ENCODE peak calls at places on chromosomes 12 and 14, in six cellular contexts. B is PC-3, J is GM23338, P is cardiac fibroblast, E is AG09319, C is fibroblast of the conjunctiva. Z is an unnamed sample.

GRCh38 chr14:72617391-72618011 is 276.4 kb downstream of the DPF3 start:
- DNase-seq in C (peak), P (no peak), J (peak), E (peak), B (no peak), Z (no peak)

GRCh38 chr12:79203103-79203502 is 338.5 kb downstream of the SYT1 start:
- DNase-seq in E (no peak), C (no peak), J (no peak), B (no peak), P (no peak), Z (no peak)

GRCh38 chr12:107760207-107760816 is 625 bp downstream of the PRDM4 start:
- DNase-seq in J (peak), P (peak), E (no peak), B (peak), C (no peak), Z (peak)

GRCh38 chr14:99229654-99230215 is 42.3 kb downstream of the BCL11B start:
- DNase-seq in J (no peak), B (no peak), P (no peak), E (no peak), C (no peak), Z (no peak)

GRCh38 chr12:46516933-46517578 is 144.5 kb upstream of the SLC38A2 start:
- DNase-seq in J (no peak), P (no peak), B (no peak), E (no peak), C (no peak), Z (no peak)

GRCh38 chr12:63400746-63401145 is 249.7 kb upstream of the AVPR1A start:
- DNase-seq in C (no peak), P (peak), B (peak), J (no peak), E (no peak), Z (no peak)

GRCh38 chr12:63151061-63151897 is at the start of gene AVPR1A:
- DNase-seq in P (no peak), C (no peak), B (no peak), E (no peak), J (peak), Z (peak)

GRCh38 chr14:60649815-60650381 is 621 bp upstream of the SIX1 start:
- DNase-seq in C (no peak), E (no peak), P (peak), B (peak), J (peak), Z (peak)

GRCh38 chr12:13222076-13222475 is 25.6 kb downstream of the EMP1 start:
- DNase-seq in E (no peak), J (no peak), B (peak), C (no peak), P (peak), Z (no peak)

GRCh38 chr14:68076451-68076850 is 256.9 kb downstream of the RAD51B start:
- DNase-seq in P (peak), B (peak), C (no peak), E (no peak), J (no peak), Z (peak)